ENCODE peak calls at places on chromosomes 16 and 17, in seven cellular contexts. Q, J, K, D, B, W and G are unnamed samples.
A peak's percentile ranks its signal among the peaks of the same experiment; 100 is the strongest.

GRCh38 chr16:46857261-46857962 is 26.4 kb upstream of the C16orf87 start:
- DNase-seq in W (peak; percentile 50), D (peak; percentile 61), J (peak; percentile 40), B (peak; percentile 22), Q (peak; percentile 48), K (peak; percentile 82), G (no peak)

GRCh38 chr16:26382607-26383006 is 684.1 kb upstream of the C16orf82 start:
- DNase-seq in B (no peak), J (no peak), D (no peak), Q (no peak), W (no peak), K (no peak), G (no peak)

GRCh38 chr16:12186774-12187335 is 210.3 kb downstream of the SNX29 start:
- DNase-seq in B (no peak), J (no peak), D (peak; percentile 20), Q (peak; percentile 25), W (no peak), K (peak; percentile 49), G (no peak)

GRCh38 chr17:40025991-40026815 is 11.0 kb downstream of the CSF3 start:
- DNase-seq in D (no peak), J (no peak), W (no peak), Q (peak; percentile 29), K (no peak), B (peak; percentile 96), G (no peak)

GRCh38 chr16:87550510-87550961 is 51.8 kb upstream of the JPH3 start:
- DNase-seq in W (no peak), K (no peak), Q (no peak), B (peak; percentile 45), J (peak; percentile 96), D (no peak), G (peak; percentile 63)

GRCh38 chr16:4625617-4626159 is 1.1 kb downstream of the MGRN1 start:
- DNase-seq in B (no peak), W (no peak), Q (no peak), D (peak; percentile 59), J (no peak), K (no peak), G (no peak)

GRCh38 chr17:51371732-51372151 is 111.4 kb downstream of the UTP18 start:
- DNase-seq in D (peak; percentile 27), W (peak; percentile 70), J (peak; percentile 72), Q (peak; percentile 52), B (peak; percentile 60), K (peak; percentile 50), G (no peak)

GRCh38 chr17:17915183-17915582 is 57.0 kb downstream of the TOM1L2 start:
- DNase-seq in B (no peak), D (no peak), J (no peak), W (no peak), Q (no peak), K (no peak), G (no peak)

GRCh38 chr16:25311039-25311438 is 53.4 kb upstream of the ZKSCAN2 start:
- DNase-seq in W (no peak), K (no peak), D (no peak), J (no peak), B (no peak), Q (no peak), G (no peak)

GRCh38 chr16:72094266-72094610 is 591 bp downstream of the DHX38 start:
- DNase-seq in W (no peak), J (no peak), K (no peak), D (peak; percentile 13), Q (no peak), B (no peak), G (no peak)

GRCh38 chr16:48272837-48273421 is 25.6 kb upstream of the ABCC11 start:
- DNase-seq in D (peak; percentile 63), W (no peak), B (peak; percentile 73), J (no peak), Q (no peak), K (no peak), G (no peak)

GRCh38 chr16:70778901-70779309 is 22.1 kb downstream of the VAC14 start:
- DNase-seq in K (peak; percentile 92), J (peak; percentile 87), W (peak; percentile 86), D (peak; percentile 95), B (peak; percentile 45), Q (peak; percentile 83), G (no peak)

GRCh38 chr17:42924891-42925290 is 24.3 kb downstream of the G6PC1 start:
- DNase-seq in Q (no peak), W (no peak), J (peak; percentile 42), D (no peak), B (no peak), K (no peak), G (no peak)

GRCh38 chr17:75549246-75550138 is 24.0 kb downstream of the LLGL2 start:
- DNase-seq in Q (no peak), D (no peak), W (no peak), B (peak; percentile 94), K (no peak), J (peak; percentile 94), G (peak; percentile 94)

GRCh38 chr16:53913082-53913870 is 209.3 kb downstream of the FTO start:
- DNase-seq in D (peak; percentile 97), J (no peak), Q (peak; percentile 96), K (peak; percentile 94), W (peak; percentile 96), B (no peak), G (no peak)

GRCh38 chr16:23145186-23145585 is 4.1 kb downstream of the USP31 start:
- DNase-seq in J (peak; percentile 41), K (no peak), W (no peak), D (no peak), Q (no peak), B (peak; percentile 61), G (no peak)

GRCh38 chr17:54969658-54970572 is 1.4 kb downstream of the STXBP4 start:
- DNase-seq in Q (no peak), K (no peak), B (no peak), D (no peak), W (no peak), J (no peak), G (no peak)

GRCh38 chr17:74756891-74757290 is 8.5 kb downstream of the NHERF1 start:
- DNase-seq in D (no peak), B (no peak), Q (no peak), J (no peak), W (no peak), K (no peak), G (peak; percentile 52)

GRCh38 chr17:32862940-32863339 is 14.0 kb downstream of the MYO1D start:
- DNase-seq in K (no peak), W (no peak), B (no peak), Q (no peak), D (no peak), J (no peak), G (no peak)

GRCh38 chr16:12551946-12552345 is 251.7 kb downstream of the CPPED1 start:
- DNase-seq in B (no peak), J (no peak), K (peak; percentile 19), D (no peak), Q (peak; percentile 30), W (peak; percentile 30), G (no peak)

GRCh38 chr17:28598389-28598788 is 436 bp downstream of the SPAG5 start:
- DNase-seq in D (no peak), Q (no peak), J (no peak), W (no peak), K (no peak), B (no peak), G (no peak)

GRCh38 chr17:78258323-78259229 is 27.1 kb downstream of the TMEM235 start:
- DNase-seq in W (peak; percentile 77), J (peak; percentile 72), B (no peak), D (no peak), Q (peak; percentile 38), K (peak; percentile 12), G (peak; percentile 63)

GRCh38 chr16:10982430-10983174 is 38.2 kb downstream of the CLEC16A start:
- DNase-seq in Q (no peak), W (no peak), J (no peak), D (no peak), B (peak; percentile 53), K (peak; percentile 37), G (no peak)
- H3K4me3 ChIP-seq in Q (no peak overlapping the region), W (no peak overlapping the region), J (no peak overlapping the region), D (no peak overlapping the region), B (no peak overlapping the region), K (no peak overlapping the region), G (no peak overlapping the region)

GRCh38 chr17:8386841-8387240 is 3.8 kb upstream of the RPL26 start:
- DNase-seq in D (no peak), K (no peak), B (no peak), W (no peak), J (no peak), Q (no peak), G (no peak)

GRCh38 chr17:8382880-8383142 is 182 bp downstream of the RPL26 start:
- DNase-seq in J (no peak), K (no peak), W (no peak), B (no peak), Q (no peak), D (no peak), G (no peak)

GRCh38 chr17:8383143-8383974 is at the start of gene RPL26:
- DNase-seq in Q (peak; percentile 98), B (peak; percentile 98), K (peak; percentile 98), W (peak; percentile 99), D (peak; percentile 99), J (peak; percentile 97), G (peak; percentile 96)

GRCh38 chr17:8382052-8382879 is 727 bp downstream of the RPL26 start:
- DNase-seq in K (no peak), B (no peak), Q (no peak), W (peak; percentile 21), J (no peak), D (peak; percentile 32), G (no peak)

GRCh38 chr17:8384801-8385335 is 1.9 kb upstream of the RPL26 start:
- DNase-seq in D (peak; percentile 81), K (peak; percentile 93), W (peak; percentile 86), J (peak; percentile 52), B (no peak), Q (peak; percentile 80), G (no peak)
- H3K4me3 ChIP-seq in D (no peak overlapping the region), K (no peak overlapping the region), W (no peak overlapping the region), J (no peak overlapping the region), B (no peak overlapping the region), Q (no peak overlapping the region), G (no peak overlapping the region)

GRCh38 chr16:1991135-1991551 is 1.4 kb downstream of the SYNGR3 start:
- DNase-seq in Q (no peak), J (peak; percentile 77), W (no peak), K (no peak), D (no peak), B (no peak), G (peak; percentile 51)
- H3K4me3 ChIP-seq in Q (no peak overlapping the region), J (peak overlapping the region; percentile 66), W (peak overlapping the region; percentile 36), K (no peak overlapping the region), D (no peak overlapping the region), B (no peak overlapping the region), G (peak overlapping the region; percentile 45)

DNA sequence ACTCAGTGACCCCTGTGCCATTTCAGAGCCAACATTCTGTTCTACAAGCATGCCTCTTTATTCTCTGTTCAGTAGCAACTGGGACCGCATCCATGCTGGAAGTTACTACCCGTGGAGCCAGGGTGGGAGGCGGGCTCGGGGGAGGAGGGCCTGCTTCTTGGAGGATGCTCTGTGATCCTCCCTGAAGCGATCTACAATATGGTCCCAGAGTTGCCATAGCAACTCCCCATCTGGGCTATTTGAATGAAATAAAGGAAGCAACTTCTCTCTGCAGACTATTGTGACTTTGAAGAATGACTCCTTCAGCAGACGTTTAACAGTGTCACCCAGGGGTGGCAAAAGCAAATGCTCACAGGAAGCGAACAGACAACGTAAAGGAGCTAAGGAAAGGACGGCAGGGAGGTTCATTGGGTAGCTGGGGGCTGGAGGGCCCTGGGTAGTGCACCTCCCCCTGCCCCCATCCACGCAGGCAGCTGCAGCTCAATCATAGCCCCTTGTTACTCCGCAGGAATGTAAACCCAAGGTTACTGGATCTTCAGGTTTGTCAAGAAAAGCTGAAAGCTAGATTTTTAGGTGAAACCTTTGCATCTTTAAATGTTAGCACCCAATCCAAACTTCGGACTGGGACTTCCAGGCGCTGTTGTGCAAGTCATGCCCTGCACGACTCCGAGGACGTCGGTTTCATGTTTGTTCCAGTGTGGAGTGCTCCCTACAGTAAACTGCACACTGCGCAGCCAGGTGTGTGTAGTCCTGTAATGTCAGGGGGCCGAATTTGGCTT is 51.1 kb upstream of the MEAK7 start:
- DNase-seq in W (no peak), B (peak; percentile 65), J (peak; percentile 70), D (no peak), K (no peak), Q (no peak), G (no peak)
- H3K4me3 ChIP-seq in W (no peak overlapping the region), B (no peak overlapping the region), J (no peak overlapping the region), D (no peak overlapping the region), K (no peak overlapping the region), Q (no peak overlapping the region), G (no peak overlapping the region)